ENCODE peak calls at places on chromosomes 16 and 17, in four cellular contexts. N is activated CD4-positive, CD25-positive, alpha-beta regulatory T cell; H is non-pigmented ciliary epithelial cell; D is esophagus squamous epithelium. P is an unnamed sample.

GRCh38 chr17:17783825-17784598 is 52.8 kb downstream of the SREBF1 start:
- DNase-seq in D (no peak), N (no peak), H (no peak), P (no peak)

GRCh38 chr17:17690156-17690737 is 9.0 kb downstream of the RAI1 start:
- DNase-seq in N (no peak), H (no peak), D (no peak), P (no peak)

GRCh38 chr17:48599373-48599772 is 5.4 kb downstream of the HOXB6 start:
- DNase-seq in N (no peak), D (no peak), H (no peak), P (no peak)

GRCh38 chr17:45312477-45313418 is 4.1 kb downstream of the MAP3K14 start:
- DNase-seq in D (no peak), N (no peak), H (no peak), P (no peak)

GRCh38 chr17:29149431-29150064 is 30.6 kb downstream of the MYO18A start:
- DNase-seq in D (no peak), N (no peak), H (no peak), P (no peak)

GRCh38 chr17:46044286-46044928 is 45.4 kb downstream of the STH start:
- DNase-seq in N (no peak), D (no peak), H (peak), P (peak)

GRCh38 chr16:67092227-67092626 is 17.5 kb upstream of the PHAF1 start:
- DNase-seq in N (no peak), D (no peak), H (no peak), P (peak)

GRCh38 chr17:59638553-59638952 is 18.9 kb downstream of the CLTC start:
- DNase-seq in D (no peak), N (no peak), H (no peak), P (no peak)

GRCh38 chr16:17161034-17161433 is 309.7 kb downstream of the XYLT1 start:
- DNase-seq in D (no peak), H (no peak), N (no peak), P (no peak)

GRCh38 chr16:64751906-64752305 is 370.0 kb downstream of the CDH11 start:
- DNase-seq in H (peak), N (no peak), D (no peak), P (peak)

GRCh38 chr17:59963738-59964454 is 644 bp downstream of the RNFT1 start:
- DNase-seq in N (no peak), D (no peak), H (peak), P (peak)

GRCh38 chr17:71753070-71753469 is 367.8 kb upstream of the SOX9 start:
- DNase-seq in H (no peak), N (no peak), D (no peak), P (no peak)

GRCh38 chr17:57021226-57021940 is 43.5 kb downstream of the SCPEP1 start:
- DNase-seq in H (no peak), N (no peak), D (no peak), P (no peak)

GRCh38 chr16:58862334-58863024 is 128.4 kb upstream of the GOT2 start:
- DNase-seq in H (no peak), D (no peak), N (no peak), P (no peak)

GRCh38 chr16:23334950-23335349 is 32.8 kb downstream of the SCNN1B start:
- DNase-seq in N (no peak), H (no peak), D (no peak), P (no peak)

GRCh38 chr16:64782484-64782883 is 339.4 kb downstream of the CDH11 start:
- DNase-seq in D (no peak), H (no peak), N (no peak), P (no peak)

GRCh38 chr16:1535391-1536291 is 2.2 kb downstream of the TMEM204 start:
- DNase-seq in D (no peak), H (no peak), N (no peak), P (peak)

GRCh38 chr17:49180303-49180702 is 30.1 kb downstream of the GNGT2 start:
- DNase-seq in N (peak), H (no peak), D (no peak), P (peak)

GRCh38 chr17:38982858-38983746 is 15.9 kb upstream of the FBXO47 start:
- DNase-seq in D (no peak), N (no peak), H (no peak), P (peak)

GRCh38 chr16:19601083-19601976 is 45.8 kb downstream of the VPS35L start:
- DNase-seq in N (no peak), H (no peak), D (no peak), P (peak)

GRCh38 chr17:30323262-30323894 is 10.5 kb downstream of the TMIGD1 start:
- DNase-seq in N (no peak), H (no peak), D (no peak), P (peak)

GRCh38 chr17:33657181-33657580 is 364.1 kb upstream of the ASIC2 start:
- DNase-seq in D (no peak), H (no peak), N (no peak), P (no peak)

GRCh38 chr16:88274847-88275246 is 107.9 kb upstream of the ZNF469 start:
- DNase-seq in N (no peak), H (no peak), D (no peak), P (no peak)

GRCh38 chr17:14737984-14738651 is 437.2 kb downstream of the HS3ST3B1 start:
- DNase-seq in N (no peak), D (peak), H (peak), P (peak)

GRCh38 chr16:65679785-65680184 is 557.9 kb upstream of the CDH11 start:
- DNase-seq in D (no peak), H (no peak), N (no peak), P (no peak)

GRCh38 chr16:53898993-53899392 is 195.0 kb downstream of the FTO start:
- DNase-seq in H (no peak), N (no peak), D (no peak), P (peak)

GRCh38 chr17:29379084-29379811 is 10.9 kb upstream of the TAOK1 start:
- DNase-seq in N (no peak), H (no peak), D (no peak), P (peak)

GRCh38 chr16:87407511-87408112 is 15.5 kb downstream of the MAP1LC3B start:
- DNase-seq in H (peak), N (no peak), D (no peak), P (peak)

GRCh38 chr17:63221941-63222340 is 224.2 kb downstream of the CYB561 start:
- DNase-seq in N (no peak), H (no peak), D (no peak), P (no peak)

GRCh38 chr16:12868169-12868568 is 33.2 kb upstream of the SHISA9 start:
- DNase-seq in N (no peak), H (no peak), D (no peak), P (no peak)

GRCh38 chr17:59826741-59827453 is 65.8 kb downstream of the TUBD1 start:
- DNase-seq in H (no peak), N (no peak), D (no peak), P (no peak)

GRCh38 chr17:57517216-57517518 is 227.9 kb downstream of the CCDC182 start:
- DNase-seq in D (no peak), H (no peak), N (no peak), P (no peak)

GRCh38 chr17:52744179-52744578 is 585.7 kb upstream of the CA10 start:
- DNase-seq in D (no peak), H (no peak), N (no peak), P (no peak)

GRCh38 chr17:82870541-82870940 is 30.7 kb upstream of the ZNF750 start:
- DNase-seq in N (no peak), H (no peak), D (no peak), P (no peak)